ENCODE peak calls at places on chromosome 14, in six cellular contexts. R is HepG2, F is breast epithelium, D is SK-N-SH, I is HCT116, K is K562. L is an unnamed sample.

GRCh38 chr14:92215579-92215978 is 93.8 kb downstream of the CPSF2 start:
- DNase-seq in R (no peak), F (no peak), D (no peak), I (no peak), K (no peak), L (no peak)

GRCh38 chr14:56933446-56933845 is 123.2 kb upstream of the OTX2 start:
- DNase-seq in R (no peak), F (no peak), D (no peak), I (no peak), K (no peak), L (no peak)

GRCh38 chr14:29652586-29652985 is 275.1 kb downstream of the PRKD1 start:
- DNase-seq in R (no peak), F (no peak), D (no peak), I (no peak), K (no peak), L (no peak)

GRCh38 chr14:104157303-104157928 is 19.0 kb downstream of the KIF26A start:
- DNase-seq in R (peak; percentile 5), F (no peak), D (peak; percentile 81), I (no peak), K (peak; percentile 20), L (no peak)

GRCh38 chr14:38389666-38390065 is 133.8 kb upstream of the CLEC14A start:
- DNase-seq in R (no peak), F (no peak), D (no peak), I (no peak), K (no peak), L (no peak)

GRCh38 chr14:45819107-45819506 is 566.1 kb upstream of the MIS18BP1 start:
- DNase-seq in R (no peak), F (no peak), D (no peak), I (no peak), K (no peak), L (no peak)

GRCh38 chr14:37810094-37810801 is 214.8 kb downstream of the TTC6 start:
- DNase-seq in R (peak; percentile 37), F (no peak), D (no peak), I (no peak), K (no peak), L (peak; percentile 9)

GRCh38 chr14:103923863-103924262 is 4.4 kb upstream of the TDRD9 start:
- DNase-seq in R (no peak), F (no peak), D (peak; percentile 81), I (no peak), K (no peak), L (no peak)

GRCh38 chr14:26794731-26795130 is 196.9 kb upstream of the NOVA1 start:
- DNase-seq in R (no peak), F (no peak), D (no peak), I (no peak), K (no peak), L (no peak)

GRCh38 chr14:74614508-74615495 is 2.8 kb upstream of the LTBP2 start:
- DNase-seq in R (no peak), F (no peak), D (no peak), I (no peak), K (no peak), L (no peak)

GRCh38 chr14:73736842-73737241 is 22.7 kb upstream of the PNMA1 start:
- DNase-seq in R (no peak), F (no peak), D (no peak), I (no peak), K (no peak), L (no peak)

GRCh38 chr14:77148510-77149231 is 7.1 kb upstream of the ZDHHC22 start:
- DNase-seq in R (no peak), F (no peak), D (no peak), I (no peak), K (peak; percentile 20), L (no peak)

GRCh38 chr14:61326847-61327246 is 5.5 kb downstream of the PRKCH start:
- DNase-seq in R (no peak), F (peak; percentile 38), D (peak; percentile 28), I (no peak), K (no peak), L (peak; percentile 34)

GRCh38 chr14:67815573-67816235 is 686 bp downstream of the ZFYVE26 start:
- DNase-seq in R (no peak), F (no peak), D (no peak), I (no peak), K (no peak), L (no peak)

GRCh38 chr14:84819528-84819927 is 710.4 kb upstream of the FLRT2 start:
- DNase-seq in R (no peak), F (no peak), D (no peak), I (no peak), K (no peak), L (no peak)

GRCh38 chr14:73325630-73326299 is 88.5 kb downstream of the PAPLN start:
- DNase-seq in R (no peak), F (no peak), D (no peak), I (no peak), K (no peak), L (no peak)

GRCh38 chr14:65101631-65102440 is 481 bp downstream of the MAX start:
- DNase-seq in R (no peak), F (no peak), D (peak; percentile 57), I (no peak), K (no peak), L (no peak)

GRCh38 chr14:50734950-50735697 is 67.0 kb upstream of the SAV1 start:
- DNase-seq in R (no peak), F (no peak), D (no peak), I (no peak), K (no peak), L (peak; percentile 35)

GRCh38 chr14:76917759-76918175 is 91.6 kb downstream of the LRRC74A start:
- DNase-seq in R (no peak), F (peak; percentile 61), D (no peak), I (no peak), K (no peak), L (peak; percentile 85)

GRCh38 chr14:75429562-75429961 is 1.7 kb downstream of the JDP2 start:
- DNase-seq in R (no peak), F (no peak), D (no peak), I (no peak), K (no peak), L (no peak)

GRCh38 chr14:70856851-70857498 is 47.7 kb upstream of the MAP3K9 start:
- DNase-seq in R (no peak), F (no peak), D (no peak), I (no peak), K (no peak), L (no peak)

GRCh38 chr14:55915464-55915863 is 202.7 kb upstream of the PELI2 start:
- DNase-seq in R (no peak), F (no peak), D (no peak), I (no peak), K (no peak), L (no peak)

GRCh38 chr14:71478542-71478941 is 453.7 kb upstream of the RGS6 start:
- DNase-seq in R (no peak), F (no peak), D (no peak), I (no peak), K (no peak), L (no peak)

GRCh38 chr14:58098507-58098906 is 53.5 kb downstream of the ARMH4 start:
- DNase-seq in R (no peak), F (no peak), D (no peak), I (no peak), K (no peak), L (no peak)

GRCh38 chr14:66281036-66281776 is 205.0 kb upstream of the CCDC196 start:
- DNase-seq in R (no peak), F (no peak), D (no peak), I (no peak), K (no peak), L (no peak)
- TF ChIP-seq POLR2AphosphoS5 in R (no peak), F (peak; percentile 52), D (no peak), I (no peak), K (no peak), L (no peak)

GRCh38 chr14:53953828-53954550 is 2.6 kb downstream of the BMP4 start:
- DNase-seq in R (peak; percentile 24), F (no peak), D (peak; percentile 46), I (no peak), K (no peak), L (peak; percentile 20)
- H3K27me3 ChIP-seq in R (no peaks in the 10 kb centered on the region), F (no peaks in the 10 kb centered on the region), D (peaks cover 90% of the 10 kb centered on the region), I (no peaks in the 10 kb centered on the region), K (no peaks in the 10 kb centered on the region), L (no peaks in the 10 kb centered on the region)

GRCh38 chr14:100140452-100141132 is 18.9 kb downstream of the DEGS2 start:
- DNase-seq in R (peak; percentile 82), F (no peak), D (no peak), I (no peak), K (peak; percentile 77), L (no peak)

GRCh38 chr14:100141133-100141497 is 18.3 kb downstream of the DEGS2 start:
- DNase-seq in R (no peak), F (no peak), D (no peak), I (no peak), K (no peak), L (no peak)

GRCh38 chr14:100143934-100144333 is 15.5 kb downstream of the DEGS2 start:
- DNase-seq in R (no peak), F (no peak), D (no peak), I (no peak), K (no peak), L (no peak)

GRCh38 chr14:100143523-100143922 is 15.9 kb downstream of the DEGS2 start:
- DNase-seq in R (no peak), F (no peak), D (no peak), I (no peak), K (no peak), L (no peak)

GRCh38 chr14:100142073-100143040 is 17.1 kb downstream of the DEGS2 start:
- DNase-seq in R (no peak), F (no peak), D (peak; percentile 93), I (no peak), K (peak; percentile 84), L (no peak)
- TF ChIP-seq POLR2AphosphoS5 in R (no peak), F (no peak), D (no peak), I (no peak), K (peak; percentile 85), L (peak; percentile 29)

GRCh38 chr14:90715993-90716392 is 100.2 kb downstream of the TTC7B start:
- DNase-seq in R (no peak), F (peak; percentile 17), D (no peak), I (no peak), K (no peak), L (peak; percentile 58)

GRCh38 chr14:90720336-90720735 is 95.9 kb downstream of the TTC7B start:
- DNase-seq in R (no peak), F (no peak), D (peak; percentile 47), I (no peak), K (peak; percentile 64), L (no peak)

GRCh38 chr14:90715495-90715894 is 100.7 kb downstream of the TTC7B start:
- DNase-seq in R (no peak), F (no peak), D (no peak), I (no peak), K (no peak), L (no peak)

GRCh38 chr14:90717916-90718315 is 98.3 kb downstream of the TTC7B start:
- DNase-seq in R (no peak), F (no peak), D (no peak), I (no peak), K (no peak), L (no peak)

DNA sequence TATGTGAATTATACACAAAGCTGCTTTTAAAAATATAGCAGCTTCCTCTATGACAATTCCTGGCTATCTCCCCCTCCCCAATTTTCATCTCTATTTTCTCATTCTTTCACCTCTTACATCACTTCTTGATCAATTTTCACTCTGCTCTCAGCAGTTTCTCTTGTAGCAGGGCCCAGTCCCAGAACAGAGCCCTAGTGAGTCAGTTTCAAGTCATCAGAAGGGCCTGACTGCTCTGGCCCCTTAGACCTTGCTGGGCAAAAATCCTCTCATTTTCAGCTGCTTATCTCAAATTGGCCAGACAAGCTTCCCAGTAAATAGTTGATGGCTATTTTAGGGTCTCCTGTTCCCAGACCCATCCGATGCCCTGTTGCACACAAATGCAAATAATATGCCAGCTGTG is 101.4 kb downstream of the TTC7B start:
- DNase-seq in R (no peak), F (no peak), D (no peak), I (no peak), K (no peak), L (no peak)
- H3K27me3 ChIP-seq in R (no peaks in the 10 kb centered on the region), F (no peaks in the 10 kb centered on the region), D (no peaks in the 10 kb centered on the region), I (no peaks in the 10 kb centered on the region), K (no peaks in the 10 kb centered on the region), L (no peaks in the 10 kb centered on the region)

GRCh38 chr14:68939893-68940613 is 39.0 kb downstream of the ACTN1 start:
- DNase-seq in R (peak; percentile 78), F (peak; percentile 88), D (peak; percentile 51), I (no peak), K (no peak), L (peak; percentile 55)
- TF ChIP-seq POLR2AphosphoS5 in R (no peak), F (peak; percentile 40), D (no peak), I (no peak), K (no peak), L (peak; percentile 81)